ENCODE peak calls at places on chromosomes 12 and 14, in five cellular contexts. G is hepatocyte, F is fibroblast of lung, L is lower leg skin, D is NB4. N is an unnamed sample.

GRCh38 chr12:12685305-12685704 is 10.7 kb downstream of the GPR19 start:
- DNase-seq in G (no peak), F (no peak), L (no peak), D (no peak), N (no peak)

GRCh38 chr12:16349132-16349463 is 1.7 kb downstream of the MGST1 start:
- DNase-seq in G (peak), F (peak), L (peak), D (peak), N (peak)

GRCh38 chr14:101859916-101860315 is 98.4 kb downstream of the PPP2R5C start:
- DNase-seq in G (no peak), F (no peak), L (no peak), D (no peak), N (no peak)

GRCh38 chr12:86233126-86233525 is 23.1 kb downstream of the MGAT4C start:
- DNase-seq in G (peak), F (peak), L (no peak), D (no peak), N (peak)

GRCh38 chr12:51847830-51848727 is at the start of gene FIGNL2:
- DNase-seq in G (peak), F (peak), L (no peak), D (no peak), N (no peak)

GRCh38 chr12:122080149-122081107 is 1.9 kb downstream of the MLXIP start:
- DNase-seq in G (peak), F (peak), L (peak), D (peak), N (peak)

GRCh38 chr14:66405158-66405557 is 81.0 kb upstream of the CCDC196 start:
- DNase-seq in G (peak), F (peak), L (no peak), D (peak), N (peak)

GRCh38 chr12:104733717-104734175 is 224.3 kb downstream of the SLC41A2 start:
- DNase-seq in G (no peak), F (no peak), L (no peak), D (peak), N (no peak)

GRCh38 chr12:26113194-26113654 is 11.6 kb downstream of the BHLHE41 start:
- DNase-seq in G (no peak), F (no peak), L (no peak), D (peak), N (no peak)

GRCh38 chr12:56590237-56590830 is 39.8 kb downstream of the BAZ2A start:
- DNase-seq in G (peak), F (no peak), L (no peak), D (peak), N (peak)

GRCh38 chr12:608413-608812 is 54.8 kb downstream of the NINJ2 start:
- DNase-seq in G (no peak), F (no peak), L (no peak), D (no peak), N (no peak)

GRCh38 chr14:51022769-51023168 is 72.1 kb downstream of the TRIM9 start:
- DNase-seq in G (no peak), F (no peak), L (no peak), D (no peak), N (no peak)

GRCh38 chr14:22520235-22520634 is 68.8 kb downstream of the DAD1 start:
- DNase-seq in G (no peak), F (peak), L (no peak), D (no peak), N (peak)

GRCh38 chr14:54577494-54577893 is 10.6 kb downstream of the SAMD4A start:
- DNase-seq in G (no peak), F (no peak), L (no peak), D (no peak), N (no peak)

GRCh38 chr12:105922670-105923102 is 216.1 kb downstream of the NUAK1 start:
- DNase-seq in G (no peak), F (peak), L (no peak), D (no peak), N (peak)

GRCh38 chr12:107917912-107918800 is 143.7 kb downstream of the ASCL4 start:
- DNase-seq in G (peak), F (peak), L (no peak), D (peak), N (peak)

GRCh38 chr14:85437143-85437542 is 92.8 kb upstream of the FLRT2 start:
- DNase-seq in G (peak), F (peak), L (no peak), D (no peak), N (peak)

GRCh38 chr14:93765032-93765626 is 23.2 kb downstream of the PRIMA1 start:
- DNase-seq in G (no peak), F (no peak), L (no peak), D (no peak), N (no peak)

GRCh38 chr12:101298426-101298825 is 18.5 kb downstream of the UTP20 start:
- DNase-seq in G (no peak), F (peak), L (no peak), D (no peak), N (peak)

GRCh38 chr14:59428581-59429012 is 36.6 kb downstream of the GPR135 start:
- DNase-seq in G (no peak), F (peak), L (no peak), D (peak), N (peak)
- TF ChIP-seq CTCF in G (peak), F (peak), L (no peak), D (no peak), N (peak)

GRCh38 chr14:20632831-20633771 is 8.4 kb downstream of the OR6S1 start:
- DNase-seq in G (peak), F (peak), L (no peak), D (peak), N (peak)

GRCh38 chr14:20632448-20632830 is 9.1 kb downstream of the OR6S1 start:
- DNase-seq in G (no peak), F (no peak), L (no peak), D (peak), N (no peak)

GRCh38 chr14:20630340-20631022 is 11.0 kb downstream of the OR6S1 start:
- DNase-seq in G (peak), F (peak), L (no peak), D (peak), N (peak)

GRCh38 chr14:20631821-20632389 is 9.6 kb downstream of the OR6S1 start:
- DNase-seq in G (peak), F (peak), L (no peak), D (peak), N (peak)

GRCh38 chr14:20631023-20631820 is 10.3 kb downstream of the OR6S1 start:
- DNase-seq in G (peak), F (peak), L (no peak), D (peak), N (peak)
- H3K4me3 ChIP-seq in G (peak), F (peak), L (peak), D (peak), N (peak)

DNA sequence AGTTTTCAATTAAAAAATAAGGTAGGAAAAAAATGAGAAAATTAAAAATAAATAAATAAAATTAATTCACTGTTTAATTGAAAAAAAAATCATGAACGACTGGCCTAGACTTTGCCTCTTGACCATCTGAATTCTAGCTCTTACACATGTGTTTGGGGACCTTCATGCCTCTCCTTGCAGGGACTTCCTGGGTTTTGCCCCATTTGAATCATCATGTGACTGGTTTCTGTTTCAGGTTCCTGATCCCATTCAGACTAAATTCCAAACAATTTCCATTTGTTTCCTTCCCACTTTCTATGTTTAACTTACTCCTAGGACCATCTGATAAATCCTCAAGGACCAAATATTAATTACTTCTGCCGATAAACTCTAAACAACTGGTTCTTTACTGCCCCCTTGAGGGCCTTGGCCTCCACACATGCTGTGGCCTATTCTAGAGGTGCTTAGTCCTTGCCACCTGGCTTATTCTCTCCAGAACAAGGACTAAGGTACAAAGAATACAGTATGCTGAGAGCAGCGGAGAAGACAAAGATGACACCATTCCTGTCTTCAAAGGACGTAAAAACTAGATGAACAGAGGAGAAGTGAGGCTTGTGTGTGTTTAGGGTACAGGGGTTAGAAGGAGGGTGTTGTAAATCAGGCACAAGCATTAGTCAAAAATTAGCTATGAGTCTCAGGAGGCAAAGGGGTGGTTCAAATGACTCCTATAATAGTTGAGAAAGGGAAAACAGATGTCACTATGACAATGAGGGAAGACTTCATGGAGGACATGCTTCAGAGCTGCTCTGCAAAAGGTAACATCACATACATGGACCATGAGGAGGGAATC is 125.8 kb upstream of the AVPR1A start:
- DNase-seq in G (peak), F (peak), L (no peak), D (peak), N (peak)
- TF ChIP-seq CTCF in G (peak), F (peak), L (no peak), D (peak), N (peak)

GRCh38 chr14:105247715-105248367 is 492 bp upstream of the BTBD6 start:
- DNase-seq in G (no peak), F (no peak), L (no peak), D (no peak), N (no peak)
- H3K4me3 ChIP-seq in G (peak), F (peak), L (peak), D (peak), N (peak)

GRCh38 chr12:112087055-112087850 is 21.3 kb downstream of the NAA25 start:
- DNase-seq in G (no peak), F (no peak), L (no peak), D (no peak), N (no peak)
- TF ChIP-seq CTCF in G (no peak), F (peak), L (no peak), D (no peak), N (peak)

GRCh38 chr12:132385375-132385774 is 56.0 kb upstream of the GALNT9 start:
- DNase-seq in G (no peak), F (no peak), L (no peak), D (no peak), N (no peak)
- H3K4me3 ChIP-seq in G (no peak), F (no peak), L (no peak), D (no peak), N (no peak)